ENCODE peak calls at places on chromosomes 1 and 21, in ten cellular contexts. M is Peyer's patch; G is osteoblast; Z is HepG2; D is lower lobe of right lung; A is body of pancreas; B is CD8-positive, alpha-beta T cell; Y is heart left ventricle; N is neural progenitor cell; P is ovary. U is an unnamed sample.
A peak's percentile ranks its signal among the peaks of the same experiment; 100 is the strongest.

GRCh38 chr1:227343727-227344551 is 25.6 kb upstream of the CDC42BPA start:
- DNase-seq in B (no peak), N (no peak), M (no peak), Y (no peak), G (peak; percentile 89), D (no peak), P (no peak), A (no peak), Z (no peak), U (peak; percentile 83)

GRCh38 chr1:215530401-215530984 is 36.6 kb upstream of the KCTD3 start:
- DNase-seq in Y (no peak), B (no peak), N (no peak), Z (no peak), G (no peak), D (no peak), P (no peak), A (no peak), M (no peak), U (no peak)

GRCh38 chr1:87370519-87370918 is 41.8 kb downstream of the LMO4 start:
- DNase-seq in P (no peak), N (peak; percentile 35), D (no peak), B (no peak), G (no peak), Y (no peak), M (no peak), A (no peak), Z (no peak), U (no peak)

GRCh38 chr1:9894115-9894514 is 16.0 kb downstream of the CTNNBIP1 start:
- DNase-seq in D (no peak), Y (no peak), Z (no peak), G (no peak), N (no peak), P (no peak), B (no peak), A (no peak), M (no peak), U (no peak)

GRCh38 chr1:155256101-155256852 is 994 bp upstream of the ENTREP3 start:
- DNase-seq in B (no peak), D (no peak), P (peak; percentile 46), Z (no peak), N (no peak), Y (no peak), G (peak; percentile 86), M (no peak), A (no peak), U (no peak)

GRCh38 chr1:145747398-145748247 is 28.3 kb downstream of the CD160 start:
- DNase-seq in N (no peak), Y (no peak), A (no peak), P (no peak), Z (no peak), D (no peak), M (no peak), B (no peak), G (no peak), U (no peak)

GRCh38 chr1:112515311-112516009 is 6.7 kb downstream of the WNT2B start:
- DNase-seq in P (no peak), A (no peak), M (no peak), B (no peak), Z (peak; percentile 6), D (no peak), Y (no peak), N (peak; percentile 96), G (peak; percentile 93), U (no peak)

GRCh38 chr1:57443004-57443403 is 19.1 kb upstream of the DAB1 start:
- DNase-seq in A (no peak), Z (no peak), M (no peak), B (no peak), G (no peak), N (no peak), P (no peak), Y (no peak), D (no peak), U (no peak)

GRCh38 chr1:37892151-37893047 is 33.0 kb upstream of the MTF1 start:
- DNase-seq in M (no peak), N (no peak), G (peak; percentile 90), B (no peak), Y (no peak), Z (no peak), D (no peak), A (no peak), P (no peak), U (peak; percentile 10)

GRCh38 chr1:36085126-36085525 is 1.2 kb downstream of the TEKT2 start:
- DNase-seq in G (peak; percentile 85), N (no peak), P (no peak), Y (no peak), M (no peak), A (no peak), B (no peak), D (no peak), Z (no peak), U (no peak)

DNA sequence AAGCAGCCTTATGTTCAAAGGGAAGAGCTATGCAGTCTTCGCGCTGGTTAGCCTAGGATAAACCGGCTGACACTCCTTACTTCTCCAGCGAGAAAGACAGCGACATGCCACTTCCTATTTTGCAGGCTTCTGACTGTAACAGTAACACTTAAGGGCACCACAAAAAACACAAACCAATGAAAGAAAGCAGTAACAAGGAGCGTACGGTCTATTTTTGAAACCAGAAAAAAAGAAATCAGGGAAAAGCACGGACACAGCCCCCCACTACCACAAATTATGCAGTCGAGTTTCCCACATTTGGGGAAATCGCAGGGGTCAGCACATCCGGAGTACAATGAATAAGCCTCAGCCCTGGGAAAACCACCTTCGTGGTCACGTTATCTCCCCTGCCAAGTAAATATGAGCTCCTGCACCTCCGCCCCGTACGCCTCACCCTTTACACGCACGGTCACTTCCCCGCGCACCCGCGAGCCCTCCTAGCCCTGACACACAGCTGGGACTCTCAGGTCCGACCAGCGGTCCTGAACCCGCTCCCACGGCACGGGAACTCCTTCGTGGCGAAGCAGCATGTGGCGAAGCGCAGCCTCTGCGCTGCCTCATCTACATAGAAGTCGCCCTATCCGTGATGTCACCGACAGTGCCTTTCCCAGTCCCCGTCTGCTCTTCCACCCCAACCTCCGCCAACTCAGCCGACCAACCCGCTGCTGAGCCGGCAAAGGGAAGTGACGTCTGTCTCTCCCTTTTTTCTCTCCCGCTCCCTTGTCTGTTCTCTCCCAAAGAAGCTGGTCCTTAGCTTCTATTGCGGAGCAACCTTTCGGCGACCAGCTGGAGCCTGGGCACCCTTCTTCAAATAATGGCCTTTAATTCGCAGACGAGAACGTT is 40.9 kb upstream of the PPIAL4F start:
- DNase-seq in N (peak; percentile 91), A (peak; percentile 81), D (peak; percentile 82), Z (peak; percentile 66), G (peak; percentile 92), B (peak; percentile 65), P (peak; percentile 15), M (peak; percentile 91), Y (peak; percentile 77), U (peak; percentile 75)
- TF ChIP-seq CTCF in N (no peak), A (no peak), D (no peak), Z (no peak), G (no peak), B (no peak), P (no peak), M (no peak), Y (no peak), U (no peak)

DNA sequence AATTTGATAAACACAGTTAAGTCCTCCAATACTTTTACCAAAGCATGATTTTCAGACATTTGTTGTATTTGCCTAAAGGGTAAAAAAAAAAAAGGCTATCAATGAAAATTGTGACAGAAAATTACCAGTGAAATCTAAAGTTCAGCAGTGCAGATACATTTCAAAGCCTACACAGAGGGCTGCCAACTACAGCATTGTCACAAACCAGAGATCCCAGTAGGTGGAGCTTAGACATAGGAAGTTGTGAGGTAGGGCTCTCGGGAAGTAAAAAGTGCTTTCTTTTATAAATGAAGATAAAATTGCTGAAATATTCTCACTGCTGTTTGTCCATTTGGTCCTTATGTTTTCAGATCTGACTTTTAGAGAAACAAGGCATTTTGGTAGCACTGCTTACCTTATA is 123.0 kb downstream of the DYRK1A start:
- DNase-seq in P (no peak), B (no peak), Z (no peak), G (no peak), M (no peak), D (no peak), N (no peak), A (no peak), Y (no peak), U (no peak)
- H3K4me3 ChIP-seq in P (no peak overlapping the region), B (no peak overlapping the region), Z (no peak overlapping the region), G (no peak overlapping the region), M (no peak overlapping the region), D (no peak overlapping the region), N (no peak overlapping the region), A (no peak overlapping the region), Y (no peak overlapping the region), U (no peak overlapping the region)

GRCh38 chr1:46530311-46530710 is 21.1 kb downstream of the KNCN start:
- DNase-seq in A (no peak), M (no peak), P (no peak), B (no peak), G (peak; percentile 82), Z (no peak), N (no peak), Y (no peak), D (no peak), U (no peak)

GRCh38 chr1:46527474-46528296 is 23.8 kb downstream of the KNCN start:
- DNase-seq in P (peak; percentile 64), G (peak; percentile 99), M (peak; percentile 91), D (peak; percentile 84), Z (peak; percentile 45), Y (peak; percentile 86), A (peak; percentile 86), N (peak; percentile 89), B (peak; percentile 71), U (no peak)

GRCh38 chr1:46529031-46529630 is 22.3 kb downstream of the KNCN start:
- DNase-seq in A (no peak), N (no peak), P (no peak), Y (peak; percentile 6), G (peak; percentile 81), D (no peak), B (no peak), M (no peak), Z (no peak), U (no peak)

GRCh38 chr1:46526689-46527291 is 24.7 kb downstream of the KNCN start:
- DNase-seq in N (peak; percentile 46), D (no peak), Z (peak; percentile 77), B (no peak), G (peak; percentile 69), P (no peak), M (peak; percentile 86), A (peak; percentile 48), Y (peak; percentile 14), U (no peak)

DNA sequence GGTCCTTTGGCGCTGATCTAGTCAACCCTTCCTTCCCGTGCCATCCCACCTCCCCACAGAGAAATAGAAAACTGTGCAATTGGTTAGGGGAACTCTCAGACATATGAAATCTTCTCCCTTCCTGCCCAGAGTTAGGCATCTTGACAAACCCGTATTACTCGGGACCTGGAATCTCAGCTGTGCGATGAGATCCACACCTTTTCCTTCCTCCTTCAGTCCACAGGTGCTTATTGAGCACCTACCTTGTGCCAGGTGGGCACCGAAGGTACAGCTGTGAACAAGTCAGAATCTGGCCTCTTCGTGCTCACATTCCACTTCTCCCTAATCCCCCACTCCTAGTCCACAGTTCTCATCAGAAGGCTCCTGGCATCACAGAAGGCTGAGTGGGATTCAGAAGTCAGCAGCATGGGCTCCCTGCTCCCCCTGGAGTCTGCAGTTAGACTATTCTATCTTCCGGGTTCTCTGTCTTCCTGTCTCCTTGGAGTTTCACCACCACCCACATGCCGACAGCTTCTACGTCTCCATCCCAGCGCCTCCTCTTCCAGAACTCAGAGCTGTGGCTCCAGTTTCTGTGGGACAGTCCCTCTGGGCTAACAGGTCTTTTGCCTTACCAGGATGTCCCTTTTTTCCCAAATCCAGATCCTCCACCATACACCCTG is 23.0 kb downstream of the KNCN start:
- DNase-seq in N (peak; percentile 65), M (no peak), B (no peak), G (peak; percentile 92), A (no peak), Z (no peak), P (no peak), D (no peak), Y (no peak), U (no peak)
- H3K27me3 ChIP-seq in N (peaks cover 100% of the 10 kb centered on the region), M (no peaks in the 10 kb centered on the region), B (no peaks in the 10 kb centered on the region), G (peaks cover 22% of the 10 kb centered on the region), A (no peaks in the 10 kb centered on the region), Z (peaks cover 50% of the 10 kb centered on the region), P (no peaks in the 10 kb centered on the region), D (peaks cover 65% of the 10 kb centered on the region), Y (peaks cover 11% of the 10 kb centered on the region), U (peaks cover 64% of the 10 kb centered on the region)

GRCh38 chr1:32988665-32989064 is 24.1 kb upstream of the RNF19B start:
- DNase-seq in Y (no peak), D (peak; percentile 69), A (peak; percentile 19), P (no peak), Z (no peak), G (peak; percentile 66), M (no peak), B (no peak), N (no peak), U (peak; percentile 59)
- TF ChIP-seq CTCF in Y (no peak), D (no peak), A (no peak), P (no peak), Z (no peak), G (no peak), M (no peak), B (no peak), N (no peak), U (no peak)